ENCODE peak calls at places on chromosomes 12 and 14, in four cellular contexts. P is PC-9, A is foreskin fibroblast, S is fibroblast of mammary gland. W is an unnamed sample.

GRCh38 chr12:91401190-91401589 is 218.6 kb upstream of the DCN start:
- DNase-seq in P (no peak), A (no peak), S (no peak), W (no peak)

GRCh38 chr12:14239935-14240872 is 125.3 kb upstream of the ATF7IP start:
- DNase-seq in P (peak; percentile 94), A (no peak), S (no peak), W (peak; percentile 76)

GRCh38 chr12:53483225-53483978 is 15.9 kb downstream of the MAP3K12 start:
- DNase-seq in P (no peak), A (no peak), S (no peak), W (no peak)

GRCh38 chr12:42608196-42608825 is 18.8 kb upstream of the PRICKLE1 start:
- DNase-seq in P (no peak), A (no peak), S (no peak), W (no peak)

GRCh38 chr12:24574538-24574937 is 374.4 kb downstream of the BCAT1 start:
- DNase-seq in P (no peak), A (no peak), S (no peak), W (peak; percentile 40)

GRCh38 chr12:40376533-40377267 is 151.9 kb downstream of the LRRK2 start:
- DNase-seq in P (no peak), A (no peak), S (no peak), W (no peak)

GRCh38 chr14:69288001-69288771 is 28.2 kb downstream of the GALNT16 start:
- DNase-seq in P (no peak), A (no peak), S (peak; percentile 80), W (no peak)

GRCh38 chr12:42284157-42284556 is 41.7 kb downstream of the ZCRB1 start:
- DNase-seq in P (no peak), A (no peak), S (no peak), W (no peak)

GRCh38 chr12:115199831-115200230 is 515.9 kb upstream of the TBX3 start:
- DNase-seq in P (no peak), A (peak; percentile 68), S (peak; percentile 84), W (peak; percentile 11)

GRCh38 chr12:31118347-31118830 is 44.7 kb downstream of the DDX11 start:
- DNase-seq in P (no peak), A (no peak), S (no peak), W (no peak)

GRCh38 chr12:129903956-129904769 is at the start of gene TMEM132D:
- DNase-seq in P (no peak), A (no peak), S (no peak), W (no peak)

GRCh38 chr14:59918824-59919581 is 941 bp upstream of the LRRC9 start:
- DNase-seq in P (no peak), A (no peak), S (peak; percentile 49), W (peak; percentile 27)

GRCh38 chr14:63499701-63500250 is 43.4 kb downstream of the PPP2R5E start:
- DNase-seq in P (no peak), A (peak; percentile 76), S (peak; percentile 93), W (peak; percentile 72)

GRCh38 chr12:96882862-96883261 is 24.2 kb upstream of the NEDD1 start:
- DNase-seq in P (no peak), A (peak; percentile 45), S (peak; percentile 78), W (peak; percentile 83)

GRCh38 chr12:94207467-94208432 is 59.4 kb downstream of the PLXNC1 start:
- DNase-seq in P (no peak), A (no peak), S (peak; percentile 50), W (no peak)

GRCh38 chr12:24482882-24483604 is 465.9 kb downstream of the BCAT1 start:
- DNase-seq in P (no peak), A (no peak), S (peak; percentile 36), W (no peak)

GRCh38 chr12:23621910-23622309 is 327.6 kb downstream of the SOX5 start:
- DNase-seq in P (no peak), A (no peak), S (no peak), W (no peak)

GRCh38 chr12:93174048-93174447 is 203.7 kb upstream of the NUDT4 start:
- DNase-seq in P (no peak), A (peak; percentile 38), S (peak; percentile 97), W (no peak)

GRCh38 chr12:85765443-85765842 is 70.8 kb downstream of the RASSF9 start:
- DNase-seq in P (no peak), A (no peak), S (peak; percentile 5), W (peak; percentile 17)

GRCh38 chr12:84642201-84642600 is 270.4 kb downstream of the SLC6A15 start:
- DNase-seq in P (no peak), A (no peak), S (peak; percentile 33), W (no peak)

GRCh38 chr12:66035289-66035961 is 95.1 kb downstream of the LLPH start:
- DNase-seq in P (no peak), A (peak; percentile 48), S (peak; percentile 72), W (peak; percentile 68)

GRCh38 chr12:111655356-111655755 is 30.4 kb downstream of the BRAP start:
- DNase-seq in P (no peak), A (no peak), S (no peak), W (no peak)
- H3K4me3 ChIP-seq in P (no peak overlapping the region), A (no peak overlapping the region), S (no peak overlapping the region), W (no peak overlapping the region)

GRCh38 chr12:67220065-67220464 is 49.1 kb upstream of the CAND1 start:
- DNase-seq in P (peak; percentile 13), A (no peak), S (peak; percentile 35), W (peak; percentile 63)
- TF ChIP-seq CTCF in P (peak; percentile 52), A (no peak), S (peak; percentile 30), W (peak; percentile 68)

GRCh38 chr12:19799886-19800602 is 360.8 kb downstream of the AEBP2 start:
- DNase-seq in P (no peak), A (no peak), S (no peak), W (no peak)
- H3K4me3 ChIP-seq in P (no peak overlapping the region), A (no peak overlapping the region), S (no peak overlapping the region), W (no peak overlapping the region)

DNA sequence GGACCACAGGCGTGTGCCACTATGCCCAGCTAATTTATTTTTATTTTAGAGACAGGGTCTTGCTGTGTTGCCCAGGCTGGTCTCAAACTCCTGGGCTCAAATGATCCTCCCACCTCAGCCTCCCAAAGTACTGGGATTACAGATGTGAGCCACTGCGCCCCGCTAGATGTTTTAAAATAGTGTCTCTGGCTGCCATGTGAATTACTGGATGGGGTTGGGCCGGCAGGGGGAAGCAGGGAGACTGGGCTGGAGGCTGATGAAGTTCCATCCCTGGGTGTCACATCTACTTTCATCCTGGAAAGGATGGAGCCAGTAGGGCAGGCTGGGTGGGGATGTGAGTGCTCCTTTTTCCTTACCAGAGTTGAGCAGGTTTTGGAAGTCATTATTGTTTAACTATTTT is 46.1 kb downstream of the DNAH10 start:
- DNase-seq in P (peak; percentile 11), A (peak; percentile 17), S (peak; percentile 15), W (peak; percentile 14)
- TF ChIP-seq CTCF in P (peak; percentile 48), A (peak; percentile 46), S (peak; percentile 31), W (peak; percentile 16)

DNA sequence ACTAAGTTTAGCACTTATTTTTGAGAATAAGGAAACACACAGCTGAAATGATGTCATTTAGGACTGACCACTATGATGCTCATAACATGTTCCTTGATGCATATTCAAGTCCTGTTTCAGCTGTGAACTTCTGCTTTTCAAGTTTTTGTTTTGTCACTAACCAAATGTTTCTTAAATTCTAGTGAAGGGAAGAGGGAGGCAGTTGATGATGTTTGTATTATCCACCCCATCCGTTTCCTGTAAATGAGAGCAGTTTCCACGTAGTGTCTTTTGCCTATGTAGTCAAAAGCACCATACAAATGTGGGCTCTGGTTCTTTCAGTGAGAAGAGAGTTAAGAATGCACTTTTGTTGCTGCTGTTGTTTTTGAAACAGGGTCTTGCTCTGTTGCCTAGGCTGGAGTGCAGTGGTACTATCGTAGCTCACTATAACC is 491.8 kb downstream of the PCNX1 start:
- DNase-seq in P (no peak), A (no peak), S (no peak), W (no peak)
- H3K4me3 ChIP-seq in P (no peak overlapping the region), A (no peak overlapping the region), S (no peak overlapping the region), W (no peak overlapping the region)

DNA sequence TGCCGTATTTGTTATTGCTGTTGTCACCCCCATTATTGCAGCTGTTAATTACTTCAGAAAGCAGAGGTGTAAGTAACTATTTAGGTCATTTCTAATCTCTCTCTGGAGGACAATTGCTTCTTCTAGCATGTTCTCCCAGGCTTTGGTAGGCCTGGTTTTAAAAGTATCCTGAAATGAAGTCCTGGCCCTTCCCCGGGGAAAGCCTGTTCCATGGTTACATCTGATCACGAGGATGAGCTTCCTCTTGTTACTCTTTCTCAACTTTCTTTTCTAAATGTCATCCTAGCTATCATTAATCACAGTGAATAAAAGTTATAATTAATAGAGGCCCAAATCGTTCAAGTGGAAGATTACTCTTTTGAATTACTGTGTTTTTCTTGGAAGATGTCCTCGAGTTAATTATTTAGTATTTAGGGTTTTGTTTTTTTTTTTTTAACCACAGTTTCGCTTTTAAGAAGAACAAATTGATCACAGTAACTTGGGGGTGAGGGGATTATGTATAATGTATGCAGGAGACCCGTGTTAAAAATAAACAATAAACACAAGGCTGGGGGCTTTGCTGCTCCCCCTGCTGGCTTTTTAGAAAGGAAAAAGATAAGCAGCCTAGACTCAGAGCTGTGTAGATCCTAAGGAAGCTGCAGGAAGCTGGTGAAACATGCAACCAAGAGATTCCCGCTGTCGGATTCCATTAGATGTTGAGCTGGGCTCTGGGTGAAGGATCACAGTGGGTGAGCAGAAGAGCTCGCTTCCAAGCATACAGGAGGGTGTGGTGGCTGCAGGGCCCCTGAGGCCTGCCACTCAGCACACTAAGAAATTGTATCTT is 420.1 kb downstream of the FUT8 start:
- DNase-seq in P (no peak), A (no peak), S (peak; percentile 19), W (no peak)
- TF ChIP-seq CTCF in P (no peak), A (peak; percentile 42), S (peak; percentile 34), W (no peak)

GRCh38 chr12:68451261-68452091 is 119.3 kb upstream of the MDM1 start:
- DNase-seq in P (no peak), A (peak; percentile 56), S (peak; percentile 82), W (peak; percentile 24)
- H3K4me3 ChIP-seq in P (no peak overlapping the region), A (no peak overlapping the region), S (no peak overlapping the region), W (no peak overlapping the region)